ENCODE peak calls at places on chromosome 1, in five cellular contexts. Q is GM06990, A is cardiac fibroblast, O is left ventricle myocardium inferior, K is OCI-LY7. H is an unnamed sample.

GRCh38 chr1:25245809-25246599 is 1.2 kb downstream of the RSRP1 start:
- DNase-seq in Q (no peak), A (peak; percentile 61), O (no peak), K (peak; percentile 31), H (peak; percentile 56)

GRCh38 chr1:236952279-236953003 is 51.8 kb downstream of the MT1HL1 start:
- DNase-seq in Q (no peak), A (no peak), O (no peak), K (no peak), H (no peak)

GRCh38 chr1:40886318-40887011 is 24.3 kb upstream of the CITED4 start:
- DNase-seq in Q (no peak), A (no peak), O (no peak), K (no peak), H (no peak)

GRCh38 chr1:222127096-222127495 is 385.2 kb upstream of the DUSP10 start:
- DNase-seq in Q (no peak), A (no peak), O (no peak), K (no peak), H (no peak)

GRCh38 chr1:108896160-108897150 is 19.7 kb downstream of the GPSM2 start:
- DNase-seq in Q (no peak), A (no peak), O (no peak), K (no peak), H (peak; percentile 18)

GRCh38 chr1:52706941-52707926 is 9.1 kb upstream of the COA7 start:
- DNase-seq in Q (no peak), A (no peak), O (peak; percentile 23), K (no peak), H (no peak)

GRCh38 chr1:109514846-109515245 is 5.3 kb upstream of the AMIGO1 start:
- DNase-seq in Q (no peak), A (no peak), O (no peak), K (no peak), H (no peak)

GRCh38 chr1:58927026-58927721 is 143.3 kb upstream of the JUN start:
- DNase-seq in Q (no peak), A (no peak), O (no peak), K (no peak), H (no peak)

GRCh38 chr1:173422456-173422976 is 54.6 kb upstream of the PRDX6 start:
- DNase-seq in Q (no peak), A (no peak), O (no peak), K (no peak), H (no peak)

GRCh38 chr1:113166473-113166872 is 93.5 kb downstream of the LRIG2 start:
- DNase-seq in Q (no peak), A (no peak), O (no peak), K (no peak), H (no peak)

GRCh38 chr1:9793291-9793690 is 30.5 kb downstream of the CLSTN1 start:
- DNase-seq in Q (no peak), A (no peak), O (no peak), K (no peak), H (no peak)

GRCh38 chr1:198806861-198807260 is 168.0 kb downstream of the PTPRC start:
- DNase-seq in Q (no peak), A (no peak), O (no peak), K (no peak), H (no peak)

GRCh38 chr1:74534241-74534640 is 21.8 kb upstream of the LRRC53 start:
- DNase-seq in Q (no peak), A (no peak), O (no peak), K (no peak), H (no peak)

GRCh38 chr1:226825037-226825745 is 45.2 kb upstream of the PSEN2 start:
- DNase-seq in Q (peak; percentile 57), A (no peak), O (no peak), K (no peak), H (no peak)

GRCh38 chr1:54156986-54157385 is 4.2 kb upstream of the CDCP2 start:
- DNase-seq in Q (no peak), A (no peak), O (no peak), K (no peak), H (no peak)

GRCh38 chr1:185938396-185938795 is 204.2 kb downstream of the HMCN1 start:
- DNase-seq in Q (no peak), A (peak; percentile 58), O (no peak), K (no peak), H (peak; percentile 30)

GRCh38 chr1:232805269-232806070 is at the start of gene MAP10:
- DNase-seq in Q (peak; percentile 86), A (peak; percentile 78), O (peak; percentile 77), K (peak; percentile 87), H (peak; percentile 81)

GRCh38 chr1:229031491-229032341 is 239.2 kb upstream of the RAB4A start:
- DNase-seq in Q (no peak), A (no peak), O (no peak), K (no peak), H (no peak)

GRCh38 chr1:41900611-41901444 is 17.9 kb downstream of the HIVEP3 start:
- DNase-seq in Q (no peak), A (peak; percentile 65), O (no peak), K (no peak), H (peak; percentile 74)

GRCh38 chr1:55848906-55849305 is 633.7 kb upstream of the USP24 start:
- DNase-seq in Q (no peak), A (peak; percentile 81), O (no peak), K (no peak), H (peak; percentile 56)

GRCh38 chr1:206510371-206510770 is 3.0 kb downstream of the RASSF5 start:
- DNase-seq in Q (no peak), A (no peak), O (no peak), K (no peak), H (no peak)

GRCh38 chr1:206508130-206508884 is 976 bp downstream of the RASSF5 start:
- DNase-seq in Q (no peak), A (no peak), O (no peak), K (no peak), H (no peak)

GRCh38 chr1:206507395-206508129 is at the start of gene RASSF5:
- DNase-seq in Q (peak; percentile 82), A (peak; percentile 57), O (peak; percentile 86), K (no peak), H (peak; percentile 59)

GRCh38 chr1:206509612-206510257 is 2.4 kb downstream of the RASSF5 start:
- DNase-seq in Q (no peak), A (no peak), O (no peak), K (no peak), H (no peak)

DNA sequence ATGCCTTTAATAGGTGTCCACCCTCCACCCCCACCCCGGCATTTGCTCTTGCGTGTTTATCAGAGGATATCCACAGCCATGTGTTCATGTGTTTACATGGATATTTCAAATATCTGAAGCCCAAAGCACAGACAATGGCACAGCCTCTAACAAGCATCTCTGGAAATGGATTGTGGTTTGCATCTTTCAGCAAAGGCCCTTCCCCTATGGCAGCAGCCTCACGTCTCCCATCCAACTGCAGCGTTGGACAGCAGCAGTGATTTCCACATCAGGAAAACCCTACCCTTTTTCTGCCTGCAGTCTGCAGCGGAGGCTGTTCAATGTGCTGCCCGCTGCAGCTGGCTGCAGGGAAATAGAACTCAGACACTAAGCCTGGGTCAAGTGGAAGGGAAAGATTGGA is 1.6 kb downstream of the RASSF5 start:
- DNase-seq in Q (no peak), A (no peak), O (no peak), K (no peak), H (peak; percentile 68)
- H3K4me3 ChIP-seq in Q (no peak overlapping the region), A (no peak overlapping the region), O (peak overlapping the region; percentile 79), K (no peak overlapping the region), H (no peak overlapping the region)

GRCh38 chr1:204139952-204140351 is 11.9 kb downstream of the ETNK2 start:
- DNase-seq in Q (no peak), A (no peak), O (no peak), K (no peak), H (no peak)

GRCh38 chr1:204141131-204141530 is 10.7 kb downstream of the ETNK2 start:
- DNase-seq in Q (no peak), A (no peak), O (no peak), K (no peak), H (no peak)

GRCh38 chr1:204143276-204144041 is 8.4 kb downstream of the ETNK2 start:
- DNase-seq in Q (no peak), A (no peak), O (no peak), K (no peak), H (no peak)

GRCh38 chr1:204145033-204145504 is 6.8 kb downstream of the ETNK2 start:
- DNase-seq in Q (no peak), A (no peak), O (no peak), K (no peak), H (no peak)

GRCh38 chr1:204142032-204142974 is 9.5 kb downstream of the ETNK2 start:
- DNase-seq in Q (no peak), A (no peak), O (no peak), K (no peak), H (no peak)
- TF ChIP-seq CTCF in Q (no peak), A (peak; percentile 4), O (no peak), K (no peak), H (no peak)

DNA sequence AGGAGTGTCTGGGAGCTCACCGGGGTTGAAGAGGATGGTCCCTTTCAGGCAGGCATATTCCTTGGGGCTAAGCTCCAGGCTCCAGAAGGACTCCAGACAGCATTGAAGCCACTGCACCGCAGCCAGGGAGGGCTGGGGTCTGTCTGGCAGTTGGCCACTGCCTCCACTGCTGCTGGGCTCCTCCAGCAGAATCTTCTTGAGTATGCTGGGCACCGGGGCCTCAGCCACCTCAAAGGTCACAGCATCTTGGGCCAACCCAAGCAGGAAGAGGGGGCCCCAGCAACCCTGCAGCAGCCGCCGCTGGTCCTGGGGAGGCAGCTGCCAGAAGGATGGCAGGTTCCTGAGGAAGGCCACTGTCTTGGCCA is 404 bp downstream of the NR0B2 start:
- DNase-seq in Q (no peak), A (no peak), O (no peak), K (no peak), H (no peak)
- H3K4me3 ChIP-seq in Q (no peak overlapping the region), A (no peak overlapping the region), O (peak overlapping the region; percentile 69), K (no peak overlapping the region), H (no peak overlapping the region)

DNA sequence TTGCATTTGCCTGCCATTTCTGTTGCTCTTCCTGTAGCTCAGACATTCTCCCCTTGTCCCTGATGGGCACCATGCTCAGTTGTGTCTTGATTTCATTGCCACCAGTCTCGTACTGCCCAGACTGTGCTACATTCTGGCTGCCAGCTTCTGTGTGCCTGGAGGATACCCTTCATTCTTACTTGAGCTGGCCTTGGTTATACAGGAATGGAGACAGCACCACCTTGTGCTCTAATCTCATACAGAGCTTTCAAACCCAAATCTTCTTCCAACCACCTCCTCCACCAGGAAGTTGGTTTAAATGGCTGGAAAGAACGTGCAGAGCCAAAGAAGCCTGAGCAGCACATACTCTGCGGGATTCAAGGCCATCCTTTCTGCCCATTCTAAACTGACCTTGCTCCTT is 165.3 kb downstream of the SLC35F3 start:
- DNase-seq in Q (no peak), A (no peak), O (no peak), K (no peak), H (no peak)
- TF ChIP-seq CTCF in Q (peak; percentile 31), A (no peak), O (no peak), K (peak; percentile 40), H (no peak)

H was measured in fibroblast of pulmonary artery.